ENCODE peak calls at places on chromosomes 16 and 17, in six cellular contexts. E, F, Q, L, J and K are unnamed samples.
A peak's percentile ranks its signal among the peaks of the same experiment; 100 is the strongest.

GRCh38 chr17:10151667-10152496 is 46.5 kb downstream of the GAS7 start:
- DNase-seq in Q (no peak), L (peak; percentile 73), E (no peak), F (peak; percentile 71), J (no peak), K (no peak)

GRCh38 chr17:42424991-42425610 is 2.0 kb upstream of the CAVIN1 start:
- DNase-seq in L (peak; percentile 51), F (no peak), J (no peak), Q (peak; percentile 36), E (no peak), K (no peak)

GRCh38 chr17:8060274-8060673 is 21.4 kb downstream of the ALOX15B start:
- DNase-seq in F (no peak), J (no peak), Q (peak; percentile 65), L (no peak), E (no peak), K (peak; percentile 30)

GRCh38 chr16:28932339-28933141 is 769 bp downstream of the CD19 start:
- DNase-seq in J (no peak), Q (no peak), L (no peak), F (no peak), E (no peak), K (no peak)

GRCh38 chr17:62965149-62965648 is 836 bp upstream of the TANC2 start:
- DNase-seq in F (no peak), J (no peak), Q (peak; percentile 52), E (no peak), L (no peak), K (no peak)

GRCh38 chr16:19393226-19394074 is 24.2 kb upstream of the TMC5 start:
- DNase-seq in J (no peak), L (no peak), F (no peak), E (peak; percentile 99), Q (peak; percentile 23), K (no peak)

GRCh38 chr16:89093602-89094251 is at the start of gene ACSF3:
- DNase-seq in E (no peak), J (peak; percentile 67), L (peak; percentile 78), F (peak; percentile 79), Q (peak; percentile 41), K (no peak)

GRCh38 chr16:67525176-67525860 is 3.3 kb upstream of the RIPOR1 start:
- DNase-seq in J (no peak), L (no peak), Q (peak; percentile 37), E (peak; percentile 84), F (no peak), K (no peak)

GRCh38 chr17:64180089-64180488 is 50.1 kb upstream of the ERN1 start:
- DNase-seq in Q (peak; percentile 58), F (no peak), E (no peak), J (no peak), L (no peak), K (no peak)

GRCh38 chr16:23310217-23310616 is 8.1 kb downstream of the SCNN1B start:
- DNase-seq in Q (no peak), F (no peak), E (no peak), J (no peak), L (no peak), K (no peak)

GRCh38 chr16:28531777-28532744 is 6.7 kb downstream of the NUPR1 start:
- DNase-seq in J (peak; percentile 84), L (peak; percentile 93), F (peak; percentile 82), E (peak; percentile 53), Q (no peak), K (no peak)

GRCh38 chr16:31265329-31266245 is 5.8 kb downstream of the ITGAM start:
- DNase-seq in Q (peak; percentile 60), L (no peak), E (peak; percentile 74), F (peak; percentile 59), J (no peak), K (no peak)

GRCh38 chr17:43868236-43868994 is 21.4 kb downstream of the CD300LG start:
- DNase-seq in J (no peak), F (no peak), E (no peak), L (peak; percentile 21), Q (no peak), K (no peak)

GRCh38 chr16:57388359-57389086 is 16.0 kb upstream of the CCL17 start:
- DNase-seq in E (peak; percentile 79), L (no peak), J (no peak), Q (no peak), F (no peak), K (no peak)

GRCh38 chr17:46039592-46040186 is 40.6 kb downstream of the STH start:
- DNase-seq in J (no peak), L (no peak), Q (no peak), F (no peak), E (peak; percentile 26), K (no peak)

GRCh38 chr17:15502315-15503112 is 35.1 kb upstream of the CDRT4 start:
- DNase-seq in Q (peak; percentile 93), E (no peak), F (peak; percentile 95), L (peak; percentile 95), J (peak; percentile 70), K (peak; percentile 83)

GRCh38 chr17:50708050-50709000 is 611 bp upstream of the ANKRD40 start:
- DNase-seq in J (no peak), Q (no peak), E (no peak), L (no peak), F (no peak), K (no peak)

GRCh38 chr17:19578545-19578944 is 44.9 kb downstream of the SLC47A1 start:
- DNase-seq in L (no peak), F (no peak), J (no peak), E (no peak), Q (no peak), K (no peak)

DNA sequence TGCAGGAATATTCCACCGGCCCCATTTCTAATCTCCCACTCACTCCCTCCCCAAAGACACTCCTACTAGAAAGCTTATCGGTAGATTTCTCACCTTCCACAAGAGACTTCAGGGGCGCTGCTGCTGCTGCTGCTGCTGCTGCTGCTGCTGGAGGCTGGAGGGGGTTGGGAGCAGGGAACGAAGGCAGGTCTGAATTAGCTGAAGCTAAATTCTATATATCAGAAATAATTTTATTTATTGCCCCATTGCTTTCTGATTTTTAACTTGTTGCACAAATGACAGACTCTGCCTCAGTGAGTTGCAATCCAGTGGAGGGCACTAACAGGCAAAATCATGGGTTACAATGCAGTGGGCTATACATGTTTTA is 25.8 kb upstream of the HLF start:
- DNase-seq in L (no peak), F (no peak), E (no peak), Q (no peak), J (peak; percentile 27), K (no peak)
- H3K27ac ChIP-seq in L (no peak overlapping the region), F (no peak overlapping the region), E (no peak overlapping the region), Q (no peak overlapping the region), J (no peak overlapping the region), K (no peak overlapping the region)

DNA sequence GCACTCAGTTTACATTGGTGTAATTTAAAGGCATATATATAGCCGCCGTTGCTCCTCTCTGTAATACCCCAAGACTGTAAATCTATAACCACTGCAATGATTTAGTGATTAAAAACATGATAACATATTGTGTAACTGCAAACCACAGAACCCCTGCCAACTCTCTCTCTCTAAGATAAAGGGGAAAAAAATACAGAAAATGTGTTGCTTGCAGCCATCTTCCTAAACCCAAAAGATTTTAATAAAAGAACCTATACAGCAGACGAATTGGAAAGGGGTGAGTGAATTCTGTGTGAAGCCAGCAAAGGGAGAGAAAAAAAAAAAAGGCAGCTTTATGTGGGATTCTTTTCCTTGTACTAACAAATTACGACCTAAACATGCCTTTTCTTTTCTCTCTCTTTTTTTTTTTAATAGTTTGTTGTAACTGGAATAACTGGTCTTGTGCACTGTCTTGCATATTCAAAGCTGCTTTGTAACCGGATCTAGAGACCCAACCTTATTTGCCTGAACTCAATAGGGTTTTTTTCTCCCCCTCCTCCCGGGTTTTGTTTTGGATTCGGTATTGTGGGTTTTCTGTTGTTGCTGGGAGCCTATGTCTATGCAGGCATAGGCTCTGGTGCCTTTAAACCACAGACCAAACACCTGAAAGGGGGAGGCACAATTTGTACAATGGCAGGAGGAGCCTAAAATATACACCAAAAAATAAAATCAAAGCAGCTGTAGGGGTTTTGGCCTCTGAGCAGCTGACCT is 7.0 kb upstream of the ZFHX3 start:
- DNase-seq in E (peak; percentile 94), J (no peak), Q (peak; percentile 77), F (no peak), L (no peak), K (no peak)
- H3K27ac ChIP-seq in E (peak overlapping the region; percentile 86), J (peak overlapping the region; percentile 65), Q (peak overlapping the region; percentile 76), F (peak overlapping the region; percentile 78), L (peak overlapping the region; percentile 99), K (peak overlapping the region; percentile 77)

GRCh38 chr17:74856113-74856512 is 3.6 kb downstream of the GRIN2C start:
- DNase-seq in L (no peak), F (no peak), J (no peak), Q (no peak), E (no peak), K (no peak)

GRCh38 chr17:74853669-74854068 is 6.0 kb downstream of the GRIN2C start:
- DNase-seq in Q (no peak), E (no peak), J (no peak), L (no peak), F (no peak), K (no peak)

GRCh38 chr17:74854792-74855191 is 4.9 kb downstream of the GRIN2C start:
- DNase-seq in F (no peak), L (no peak), J (no peak), E (no peak), Q (no peak), K (no peak)

GRCh38 chr17:74853048-74853397 is 6.7 kb downstream of the GRIN2C start:
- DNase-seq in L (no peak), J (no peak), Q (no peak), F (no peak), E (no peak), K (no peak)

GRCh38 chr17:74855323-74855722 is 4.4 kb downstream of the GRIN2C start:
- DNase-seq in Q (no peak), E (no peak), J (no peak), F (no peak), L (no peak), K (no peak)
- H3K27ac ChIP-seq in Q (no peak overlapping the region), E (no peak overlapping the region), J (no peak overlapping the region), F (no peak overlapping the region), L (no peak overlapping the region), K (no peak overlapping the region)

GRCh38 chr17:1011760-1012735 is 15.1 kb downstream of the TIMM22 start:
- DNase-seq in J (peak; percentile 20), L (no peak), E (no peak), F (no peak), Q (no peak), K (no peak)

GRCh38 chr17:1010086-1010450 is 13.1 kb downstream of the TIMM22 start:
- DNase-seq in F (no peak), E (no peak), Q (no peak), L (no peak), J (peak; percentile 15), K (no peak)

GRCh38 chr17:1009411-1010085 is 12.6 kb downstream of the TIMM22 start:
- DNase-seq in E (no peak), L (no peak), Q (no peak), F (peak; percentile 42), J (peak; percentile 19), K (no peak)

GRCh38 chr17:1010586-1010985 is 13.7 kb downstream of the TIMM22 start:
- DNase-seq in F (peak; percentile 46), L (no peak), Q (no peak), J (peak; percentile 18), E (no peak), K (no peak)

GRCh38 chr17:1011138-1011537 is 14.2 kb downstream of the TIMM22 start:
- DNase-seq in Q (no peak), L (no peak), E (no peak), J (peak; percentile 20), F (peak; percentile 19), K (no peak)
- H3K27ac ChIP-seq in Q (no peak overlapping the region), L (no peak overlapping the region), E (no peak overlapping the region), J (no peak overlapping the region), F (no peak overlapping the region), K (no peak overlapping the region)